ENCODE peak calls at places on chromosomes 16 and 17, in five cellular contexts. F is stimulated activated CD4-positive, alpha-beta T cell treated with anti-CD3 and anti-CD28 coated beads, Interleukin-12 subunit alpha, Interleukin-12 subunit beta, amount 100 ng/mL, for 4 hours; I is LoVo; G is A549; S is HEK293T. Y is an unnamed sample.
A peak's percentile ranks its signal among the peaks of the same experiment; 100 is the strongest.

GRCh38 chr16:13480801-13481200 is 439.2 kb upstream of the ERCC4 start:
- DNase-seq in I (no peak), S (no peak), F (no peak), G (no peak), Y (no peak)

GRCh38 chr16:88377961-88378360 is 4.8 kb upstream of the ZNF469 start:
- DNase-seq in S (no peak), G (no peak), I (no peak), F (no peak), Y (no peak)

GRCh38 chr16:15507299-15507958 is 73.0 kb downstream of the BMERB1 start:
- DNase-seq in I (no peak), F (no peak), G (peak; percentile 39), S (no peak), Y (no peak)

GRCh38 chr16:4103741-4104140 is 12.5 kb downstream of the ADCY9 start:
- DNase-seq in F (no peak), I (no peak), S (no peak), G (no peak), Y (no peak)

GRCh38 chr17:78585231-78585630 is 8.0 kb upstream of the DNAH17 start:
- DNase-seq in F (no peak), I (no peak), G (no peak), S (no peak), Y (no peak)

GRCh38 chr16:48082516-48082915 is 73.3 kb downstream of the ABCC12 start:
- DNase-seq in S (no peak), G (no peak), I (no peak), F (no peak), Y (no peak)

GRCh38 chr17:74601944-74602572 is 10.0 kb upstream of the CD300LD start:
- DNase-seq in G (peak; percentile 70), S (peak; percentile 70), I (peak; percentile 16), F (no peak), Y (peak; percentile 53)

GRCh38 chr17:4744999-4745969 is 5.6 kb upstream of the CXCL16 start:
- DNase-seq in G (no peak), S (no peak), F (no peak), I (no peak), Y (no peak)

Y was measured in NCI-H460.